ENCODE peak calls at places on chromosomes 2 and 18, in eight cellular contexts. E is right lobe of liver; Z is AG04450; T is A673; I is CD8-positive, alpha-beta T cell; W is MM.1S; H is PC-3; P is A549. A is an unnamed sample.

GRCh38 chr2:99106905-99107304 is 34.6 kb upstream of the C2orf15 start:
- DNase-seq in E (no peak), T (no peak), H (peak; percentile 33), Z (no peak), I (no peak), P (no peak), W (no peak), A (no peak)

GRCh38 chr2:48600204-48600813 is 17.3 kb upstream of the GTF2A1L start:
- DNase-seq in Z (peak; percentile 30), I (no peak), W (peak; percentile 53), E (no peak), H (peak; percentile 84), P (peak; percentile 46), T (peak; percentile 56), A (peak; percentile 37)

GRCh38 chr2:83323055-83323454 is 1136.0 kb downstream of the SUCLG1 start:
- DNase-seq in P (no peak), E (no peak), I (no peak), Z (no peak), H (no peak), T (no peak), W (no peak), A (no peak)

GRCh38 chr18:10892801-10893595 is 256.4 kb downstream of the PIEZO2 start:
- DNase-seq in P (no peak), H (peak; percentile 7), E (no peak), Z (no peak), W (no peak), T (peak; percentile 15), I (no peak), A (no peak)

GRCh38 chr2:197514754-197515153 is 1.1 kb upstream of the MOB4 start:
- DNase-seq in E (no peak), H (peak; percentile 28), T (no peak), Z (no peak), I (no peak), P (no peak), W (no peak), A (peak; percentile 29)

GRCh38 chr2:42335514-42336104 is 25.4 kb downstream of the COX7A2L start:
- DNase-seq in Z (no peak), P (no peak), H (no peak), E (no peak), I (no peak), W (no peak), T (no peak), A (no peak)

GRCh38 chr2:70344195-70344594 is 42.3 kb upstream of the FAM136A start:
- DNase-seq in P (no peak), H (peak; percentile 89), T (no peak), Z (no peak), E (no peak), W (no peak), I (no peak), A (no peak)

GRCh38 chr2:223923976-223924375 is 21.2 kb downstream of the WDFY1 start:
- DNase-seq in Z (no peak), H (no peak), W (no peak), E (no peak), I (no peak), T (no peak), P (no peak), A (no peak)

GRCh38 chr2:43175187-43175490 is 51.3 kb downstream of the ZFP36L2 start:
- DNase-seq in E (no peak), H (no peak), P (no peak), T (no peak), Z (no peak), I (no peak), W (peak; percentile 41), A (no peak)

GRCh38 chr2:9288681-9289338 is 82.2 kb downstream of the ASAP2 start:
- DNase-seq in P (no peak), H (peak; percentile 22), E (no peak), I (no peak), T (no peak), W (no peak), Z (no peak), A (no peak)

GRCh38 chr2:160429248-160430000 is 64.2 kb downstream of the RBMS1 start:
- DNase-seq in Z (no peak), P (peak; percentile 69), T (peak; percentile 87), E (no peak), W (peak; percentile 82), I (no peak), H (peak; percentile 89), A (peak; percentile 56)

GRCh38 chr2:140975237-140975636 is 1155.6 kb downstream of the LRP1B start:
- DNase-seq in I (no peak), E (no peak), T (peak; percentile 38), H (peak; percentile 30), P (no peak), W (no peak), Z (no peak), A (no peak)

GRCh38 chr2:6924918-6925194 is 7.6 kb downstream of the RNF144A start:
- DNase-seq in E (no peak), P (no peak), W (no peak), Z (no peak), I (no peak), H (no peak), T (no peak), A (no peak)

GRCh38 chr2:32772623-32773221 is 144.9 kb downstream of the TTC27 start:
- DNase-seq in W (peak; percentile 33), P (peak; percentile 62), I (no peak), T (peak; percentile 67), H (peak; percentile 73), Z (peak; percentile 23), E (no peak), A (peak; percentile 33)

GRCh38 chr2:162916286-162916801 is 77.8 kb upstream of the KCNH7 start:
- DNase-seq in H (no peak), W (no peak), Z (no peak), T (no peak), E (no peak), I (no peak), P (no peak), A (no peak)

GRCh38 chr2:65367517-65367916 is 64.9 kb downstream of the SPRED2 start:
- DNase-seq in P (peak; percentile 88), W (no peak), I (no peak), T (peak; percentile 81), Z (peak; percentile 89), E (no peak), H (peak; percentile 98), A (no peak)

DNA sequence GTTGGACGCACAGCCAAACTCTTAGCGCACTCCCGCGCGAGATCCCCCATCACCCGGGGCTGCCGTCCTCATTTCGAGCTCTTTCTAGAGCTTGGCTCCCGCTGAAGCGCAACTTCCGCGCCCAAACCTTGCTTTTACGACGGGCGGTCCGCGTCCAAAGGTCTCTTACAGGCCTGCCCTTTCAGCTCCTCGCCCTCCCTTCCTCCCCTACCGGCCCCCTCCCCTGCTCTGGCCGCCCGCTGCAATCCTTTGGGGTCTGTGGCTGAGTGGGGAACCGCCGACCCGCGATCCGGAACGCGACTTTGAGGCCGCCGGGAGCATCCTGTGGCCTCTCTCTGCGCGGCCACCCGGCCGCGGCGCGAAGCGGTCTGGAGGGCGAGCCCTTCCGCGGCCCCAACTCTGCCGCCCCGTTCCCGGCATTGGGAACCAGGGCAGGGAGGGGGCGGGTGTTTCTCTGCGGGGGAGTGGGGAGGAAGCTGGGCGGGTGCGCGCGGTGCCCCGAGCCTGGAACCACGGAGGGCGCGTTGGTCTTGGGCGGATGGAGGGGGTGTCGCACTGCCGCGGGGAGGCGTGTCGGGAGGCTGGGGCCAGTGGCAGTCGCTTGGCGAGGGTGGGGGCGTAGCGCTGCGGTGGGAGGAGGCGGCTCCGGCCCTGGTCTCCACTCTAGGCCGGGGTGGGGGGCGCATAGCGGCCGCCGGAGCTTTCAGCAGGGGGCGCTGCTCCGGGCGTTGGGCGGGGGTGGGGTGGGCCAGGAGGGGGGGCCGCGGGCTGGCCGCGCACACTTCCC is at the start of gene GDF7:
- DNase-seq in Z (no peak), I (no peak), T (no peak), H (no peak), E (peak; percentile 82), W (no peak), P (peak; percentile 41), A (no peak)
- TF ChIP-seq CTCF in Z (peak; percentile 11), I (no peak), T (peak; percentile 38), H (peak; percentile 10), E (peak; percentile 46), W (peak; percentile 9), P (peak; percentile 56), A (peak; percentile 27)

GRCh38 chr18:31329787-31330438 is 12.0 kb downstream of the DSG1 start:
- DNase-seq in I (no peak), H (no peak), Z (no peak), T (no peak), E (no peak), P (no peak), W (no peak), A (no peak)

GRCh38 chr18:31321719-31322118 is 3.8 kb downstream of the DSG1 start:
- DNase-seq in T (no peak), H (no peak), E (no peak), P (no peak), W (no peak), I (no peak), Z (no peak), A (no peak)

GRCh38 chr18:31325051-31325450 is 7.1 kb downstream of the DSG1 start:
- DNase-seq in E (no peak), H (peak; percentile 75), Z (no peak), W (no peak), I (no peak), T (no peak), P (peak; percentile 30), A (no peak)
- H3K4me3 ChIP-seq in E (no peak overlapping the region), H (no peak overlapping the region), Z (no peak overlapping the region), W (no peak overlapping the region), I (no peak overlapping the region), T (no peak overlapping the region), P (no peak overlapping the region), A (no peak overlapping the region)

GRCh38 chr2:133760366-133760765 is 192.1 kb upstream of the NCKAP5 start:
- DNase-seq in P (no peak), T (no peak), H (no peak), W (no peak), E (no peak), I (no peak), Z (peak; percentile 93), A (no peak)
- TF ChIP-seq CTCF in P (no peak), T (no peak), H (no peak), W (no peak), E (no peak), I (no peak), Z (no peak), A (no peak)

GRCh38 chr18:51032193-51032592 is 2.2 kb downstream of the SMAD4 start:
- DNase-seq in H (no peak), E (no peak), T (no peak), W (no peak), P (no peak), Z (no peak), I (no peak), A (no peak)

GRCh38 chr18:51028201-51028805 is 1.7 kb upstream of the SMAD4 start:
- DNase-seq in I (no peak), W (no peak), H (peak; percentile 16), Z (no peak), E (no peak), T (peak; percentile 38), P (peak; percentile 24), A (peak; percentile 67)

GRCh38 chr18:51030537-51031258 is 685 bp downstream of the SMAD4 start:
- DNase-seq in T (peak; percentile 77), E (peak; percentile 86), Z (no peak), H (peak; percentile 37), P (peak; percentile 45), W (peak; percentile 65), I (peak; percentile 34), A (peak; percentile 66)

GRCh38 chr18:51029694-51030536 is at the start of gene SMAD4:
- DNase-seq in I (peak; percentile 94), E (peak; percentile 97), W (peak; percentile 95), P (peak; percentile 94), Z (peak; percentile 91), T (peak; percentile 98), H (peak; percentile 78), A (peak; percentile 97)

DNA sequence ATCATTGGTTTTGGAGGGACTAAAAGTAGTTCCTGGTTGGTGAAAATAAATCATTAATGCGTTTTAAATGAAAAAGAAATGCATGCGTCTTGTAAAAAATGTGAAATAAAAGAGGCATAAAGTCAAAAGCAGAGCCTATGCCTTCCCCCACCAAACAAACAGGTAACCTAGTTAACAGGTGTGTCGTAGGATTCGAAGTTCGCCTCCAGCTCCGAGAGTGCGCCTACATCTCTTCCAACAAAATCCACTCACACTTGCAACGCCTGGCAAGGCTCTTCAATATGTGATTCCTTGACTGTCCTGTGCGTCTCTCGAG is 677 bp upstream of the SMAD4 start:
- DNase-seq in W (no peak), Z (no peak), T (no peak), P (no peak), E (no peak), I (no peak), H (peak; percentile 2), A (no peak)
- H3K4me3 ChIP-seq in W (peak overlapping the region; percentile 71), Z (peak overlapping the region; percentile 78), T (peak overlapping the region; percentile 80), P (peak overlapping the region; percentile 96), E (peak overlapping the region; percentile 51), I (peak overlapping the region; percentile 58), H (peak overlapping the region; percentile 80), A (peak overlapping the region; percentile 71)

A was measured in GM12865.